ENCODE peak calls at places on chromosomes 11 and 22, in eight cellular contexts. N, P, J, C, U, I, A and O are unnamed samples.

GRCh38 chr11:86861810-86862209 is 61.5 kb downstream of the PRSS23 start:
- DNase-seq in N (no peak), P (no peak), J (no peak), C (no peak), U (no peak), I (no peak), A (no peak), O (peak)

GRCh38 chr11:127195791-127196190 is 195.2 kb upstream of the KIRREL3 start:
- DNase-seq in N (no peak), P (no peak), J (no peak), C (no peak), U (no peak), I (no peak), A (no peak), O (no peak)

GRCh38 chr11:92226331-92227232 is 2.0 kb downstream of the FAT3 start:
- DNase-seq in N (no peak), P (peak), J (peak), C (no peak), U (no peak), I (no peak), A (peak), O (no peak)

GRCh38 chr11:57241311-57241972 is 4.4 kb upstream of the APLNR start:
- DNase-seq in N (no peak), P (no peak), J (no peak), C (no peak), U (no peak), I (no peak), A (no peak), O (no peak)

GRCh38 chr11:20026629-20027545 is 133.4 kb downstream of the DBX1 start:
- DNase-seq in N (peak), P (no peak), J (no peak), C (no peak), U (no peak), I (no peak), A (no peak), O (peak)

GRCh38 chr11:60801194-60801593 is 16.1 kb downstream of the MS4A10 start:
- DNase-seq in N (no peak), P (no peak), J (no peak), C (no peak), U (no peak), I (no peak), A (no peak), O (no peak)

GRCh38 chr11:76288166-76288978 is 82.1 kb upstream of the WNT11 start:
- DNase-seq in N (no peak), P (no peak), J (no peak), C (no peak), U (peak), I (peak), A (no peak), O (no peak)

GRCh38 chr11:61904539-61905048 is 12.8 kb downstream of the RAB3IL1 start:
- DNase-seq in N (no peak), P (peak), J (no peak), C (no peak), U (no peak), I (peak), A (no peak), O (no peak)

GRCh38 chr11:3687399-3687798 is 16.2 kb upstream of the CHRNA10 start:
- DNase-seq in N (no peak), P (no peak), J (no peak), C (no peak), U (no peak), I (no peak), A (no peak), O (no peak)

GRCh38 chr11:62152245-62153086 is 28.7 kb downstream of the INCENP start:
- DNase-seq in N (no peak), P (no peak), J (no peak), C (no peak), U (no peak), I (no peak), A (no peak), O (no peak)

GRCh38 chr11:17778956-17779860 is 44.6 kb downstream of the KCNC1 start:
- DNase-seq in N (no peak), P (no peak), J (no peak), C (no peak), U (no peak), I (no peak), A (no peak), O (no peak)

GRCh38 chr11:17781626-17782025 is 47.0 kb downstream of the KCNC1 start:
- DNase-seq in N (no peak), P (no peak), J (no peak), C (no peak), U (no peak), I (no peak), A (no peak), O (no peak)

GRCh38 chr11:17779861-17780594 is 45.4 kb downstream of the KCNC1 start:
- DNase-seq in N (no peak), P (no peak), J (no peak), C (no peak), U (no peak), I (no peak), A (no peak), O (no peak)

GRCh38 chr11:17781221-17781620 is 46.6 kb downstream of the KCNC1 start:
- DNase-seq in N (no peak), P (no peak), J (no peak), C (no peak), U (no peak), I (no peak), A (no peak), O (no peak)

DNA sequence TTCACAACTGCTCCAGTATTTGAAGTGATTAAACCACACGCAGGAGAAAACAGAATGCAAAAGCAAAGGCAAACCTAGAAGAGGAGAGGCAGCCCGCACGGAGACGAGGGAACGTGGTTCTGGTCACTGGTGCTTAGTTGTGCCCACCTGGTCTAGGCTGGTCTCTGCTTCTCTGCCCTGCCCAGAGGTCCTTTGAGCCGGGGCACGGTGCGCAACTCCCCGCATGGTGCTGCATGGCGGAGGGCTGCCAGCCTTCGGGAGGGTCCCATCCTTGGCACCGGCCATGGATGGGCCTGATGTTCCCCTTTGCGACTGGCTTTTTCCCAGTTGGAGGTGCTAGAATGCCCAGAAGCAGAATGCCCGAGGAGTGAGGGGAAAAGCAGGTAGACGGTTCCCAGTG is 46.1 kb downstream of the KCNC1 start:
- DNase-seq in N (no peak), P (no peak), J (no peak), C (no peak), U (no peak), I (no peak), A (no peak), O (no peak)
- TF ChIP-seq CTCF in N (no peak), P (no peak), J (no peak), C (no peak), U (no peak), I (no peak), A (no peak), O (no peak)

GRCh38 chr22:18077639-18078328 is at the start of gene PEX26:
- DNase-seq in N (peak), P (peak), J (peak), C (peak), U (peak), I (peak), A (peak), O (peak)

GRCh38 chr22:18076060-18076497 is 1.7 kb upstream of the PEX26 start:
- DNase-seq in N (peak), P (peak), J (peak), C (peak), U (peak), I (peak), A (peak), O (peak)

GRCh38 chr22:18077087-18077638 is 627 bp upstream of the PEX26 start:
- DNase-seq in N (no peak), P (no peak), J (no peak), C (no peak), U (no peak), I (peak), A (no peak), O (no peak)

GRCh38 chr22:18079706-18080230 is 2.0 kb downstream of the PEX26 start:
- DNase-seq in N (no peak), P (no peak), J (no peak), C (no peak), U (no peak), I (no peak), A (no peak), O (no peak)

DNA sequence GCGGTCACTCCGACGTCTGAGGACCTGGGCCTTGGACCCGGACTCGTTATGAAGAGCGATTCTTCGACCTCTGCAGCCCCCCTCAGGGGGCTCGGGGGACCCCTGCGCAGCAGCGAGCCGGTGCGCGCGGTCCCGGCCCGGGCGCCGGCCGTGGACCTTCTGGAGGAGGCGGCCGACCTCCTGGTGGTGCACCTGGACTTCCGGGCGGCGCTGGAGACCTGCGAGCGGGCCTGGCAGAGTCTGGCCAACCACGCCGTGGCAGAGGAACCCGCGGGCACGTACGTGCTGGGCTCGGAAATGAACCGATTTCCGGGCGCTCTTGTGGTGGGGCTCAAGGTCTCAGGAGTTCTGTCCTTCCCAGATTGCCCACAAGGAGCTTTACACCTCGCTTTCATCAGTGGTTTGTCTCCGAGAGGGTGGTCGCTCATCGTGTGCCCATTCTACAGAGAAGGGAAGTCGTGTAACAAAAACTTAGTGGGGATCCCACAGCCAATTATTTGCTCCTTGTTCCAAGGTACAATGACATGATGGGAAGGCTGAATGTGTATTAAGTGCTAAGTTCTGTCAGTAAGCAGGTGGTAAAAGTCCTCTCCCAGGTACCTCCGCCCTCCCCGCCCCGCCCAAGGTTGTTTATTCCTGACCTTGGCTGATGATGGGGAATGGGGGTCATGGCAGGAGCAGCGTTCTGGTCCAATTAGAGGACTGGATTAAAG is 695 bp downstream of the PEX26 start:
- DNase-seq in N (peak), P (no peak), J (peak), C (no peak), U (peak), I (peak), A (peak), O (peak)
- TF ChIP-seq CTCF in N (no peak), P (peak), J (no peak), C (peak), U (no peak), I (peak), A (peak), O (no peak)

GRCh38 chr22:24133187-24133965 is 47.9 kb upstream of the SUSD2 start:
- DNase-seq in N (no peak), P (peak), J (peak), C (no peak), U (peak), I (no peak), A (no peak), O (no peak)
- TF ChIP-seq CTCF in N (no peak), P (peak), J (peak), C (peak), U (peak), I (peak), A (peak), O (no peak)

GRCh38 chr11:117315285-117316196 is 515 bp downstream of the BACE1 start:
- DNase-seq in N (no peak), P (peak), J (no peak), C (no peak), U (no peak), I (peak), A (no peak), O (no peak)

GRCh38 chr11:117313828-117314768 is 2.0 kb downstream of the BACE1 start:
- DNase-seq in N (no peak), P (no peak), J (no peak), C (no peak), U (no peak), I (no peak), A (no peak), O (no peak)

GRCh38 chr11:117314840-117315239 is 1.2 kb downstream of the BACE1 start:
- DNase-seq in N (no peak), P (no peak), J (no peak), C (no peak), U (peak), I (no peak), A (no peak), O (no peak)

GRCh38 chr11:117318738-117319137 is 2.7 kb upstream of the BACE1 start:
- DNase-seq in N (no peak), P (no peak), J (no peak), C (no peak), U (no peak), I (no peak), A (no peak), O (no peak)

GRCh38 chr11:117316197-117316961 is at the start of gene BACE1:
- DNase-seq in N (peak), P (peak), J (peak), C (peak), U (peak), I (peak), A (no peak), O (peak)
- TF ChIP-seq CTCF in N (peak), P (peak), J (peak), C (peak), U (no peak), I (peak), A (no peak), O (no peak)

GRCh38 chr22:39233736-39234120 is 11.1 kb downstream of the PDGFB start:
- DNase-seq in N (no peak), P (peak), J (no peak), C (no peak), U (no peak), I (no peak), A (no peak), O (no peak)

GRCh38 chr22:39234867-39235687 is 9.7 kb downstream of the PDGFB start:
- DNase-seq in N (peak), P (no peak), J (no peak), C (no peak), U (no peak), I (peak), A (no peak), O (peak)

GRCh38 chr22:39232246-39232645 is 12.5 kb downstream of the PDGFB start:
- DNase-seq in N (no peak), P (no peak), J (no peak), C (no peak), U (no peak), I (no peak), A (no peak), O (no peak)

GRCh38 chr22:39232806-39233735 is 11.7 kb downstream of the PDGFB start:
- DNase-seq in N (no peak), P (no peak), J (no peak), C (no peak), U (no peak), I (no peak), A (no peak), O (no peak)

DNA sequence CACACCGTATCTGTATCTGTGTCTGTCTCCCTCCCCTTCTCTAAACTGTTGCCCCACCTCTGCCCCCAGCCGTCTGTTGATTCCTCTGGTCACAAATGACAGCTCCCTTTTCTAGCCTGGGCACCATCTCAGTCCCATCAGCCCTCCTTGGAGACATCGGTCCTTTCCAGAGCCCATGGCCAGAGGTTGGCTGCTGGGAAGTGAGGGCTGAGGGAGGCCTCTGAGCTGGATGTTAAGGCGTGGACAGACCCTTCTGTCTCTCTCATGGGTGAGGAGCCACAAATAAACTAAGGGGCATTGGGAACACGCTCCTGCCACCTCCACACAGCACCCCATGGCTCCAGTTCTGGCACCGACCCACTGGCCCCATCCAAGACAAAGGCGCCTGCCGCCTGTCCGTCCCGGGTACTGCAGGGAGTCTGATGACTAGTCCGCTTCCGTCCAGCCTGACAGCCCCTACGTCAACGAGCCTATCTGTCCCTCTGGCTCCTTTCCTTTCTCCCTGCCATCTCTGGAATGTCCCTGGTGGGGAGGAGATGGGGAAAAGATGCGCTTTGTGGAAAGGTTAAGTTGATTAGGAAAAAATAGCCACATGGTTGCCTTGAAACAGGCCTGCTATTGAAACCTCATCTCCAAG is 10.5 kb downstream of the PDGFB start:
- DNase-seq in N (no peak), P (no peak), J (no peak), C (peak), U (no peak), I (peak), A (no peak), O (no peak)
- TF ChIP-seq CTCF in N (no peak), P (no peak), J (no peak), C (peak), U (no peak), I (peak), A (no peak), O (no peak)

GRCh38 chr11:16605971-16606783 is 132.3 kb upstream of the C11orf58 start:
- DNase-seq in N (peak), P (peak), J (peak), C (peak), U (peak), I (peak), A (peak), O (peak)
- TF ChIP-seq CTCF in N (peak), P (peak), J (peak), C (peak), U (peak), I (peak), A (peak), O (peak)

GRCh38 chr11:836274-836673 is 3.5 kb downstream of the CD151 start:
- DNase-seq in N (no peak), P (no peak), J (no peak), C (no peak), U (no peak), I (no peak), A (no peak), O (no peak)
- TF ChIP-seq CTCF in N (no peak), P (no peak), J (no peak), C (no peak), U (no peak), I (no peak), A (no peak), O (no peak)

DNA sequence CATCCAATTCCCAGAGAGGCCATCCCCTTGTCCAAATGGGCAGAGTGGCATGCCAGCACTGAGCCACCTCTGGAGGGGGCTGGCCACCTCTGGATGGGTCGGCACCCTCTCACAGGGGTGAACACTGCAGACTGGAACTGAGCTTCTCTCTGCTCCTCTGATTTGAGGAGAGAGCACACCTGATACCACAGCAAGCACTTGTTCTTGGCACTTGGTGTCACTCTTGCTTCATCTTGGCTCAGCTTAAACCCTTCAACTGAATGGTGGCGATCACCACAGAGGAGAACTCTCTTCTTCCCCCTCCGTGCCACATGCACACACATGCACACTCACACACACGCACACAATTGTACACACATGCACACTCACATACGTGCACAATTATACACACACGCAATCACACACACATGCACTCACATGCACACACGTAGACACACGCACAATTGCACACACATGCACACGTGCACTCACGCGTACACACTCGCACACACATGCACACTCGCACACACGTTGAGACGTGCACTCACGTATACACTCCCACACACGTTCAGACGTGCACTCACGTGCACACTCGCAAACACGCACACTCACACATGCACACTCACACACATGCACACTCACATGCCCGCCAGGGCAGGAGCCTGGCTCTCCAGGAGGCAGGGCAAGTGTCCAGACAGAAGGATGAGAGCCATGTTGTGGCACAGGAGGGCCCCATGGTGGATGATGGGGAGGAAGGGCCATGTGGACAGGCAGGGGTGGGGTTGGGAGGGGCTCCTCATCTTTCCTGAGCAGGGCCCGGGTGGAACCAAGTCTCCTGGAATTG is 23.4 kb downstream of the OVOL1 start:
- DNase-seq in N (no peak), P (no peak), J (no peak), C (no peak), U (peak), I (no peak), A (no peak), O (peak)
- TF ChIP-seq CTCF in N (no peak), P (no peak), J (no peak), C (no peak), U (peak), I (no peak), A (no peak), O (no peak)

GRCh38 chr11:7471071-7471470 is 14.2 kb upstream of the OLFML1 start:
- DNase-seq in N (no peak), P (no peak), J (no peak), C (no peak), U (no peak), I (no peak), A (no peak), O (no peak)

GRCh38 chr11:7469351-7469865 is 15.9 kb upstream of the OLFML1 start:
- DNase-seq in N (no peak), P (no peak), J (no peak), C (no peak), U (no peak), I (no peak), A (no peak), O (no peak)

DNA sequence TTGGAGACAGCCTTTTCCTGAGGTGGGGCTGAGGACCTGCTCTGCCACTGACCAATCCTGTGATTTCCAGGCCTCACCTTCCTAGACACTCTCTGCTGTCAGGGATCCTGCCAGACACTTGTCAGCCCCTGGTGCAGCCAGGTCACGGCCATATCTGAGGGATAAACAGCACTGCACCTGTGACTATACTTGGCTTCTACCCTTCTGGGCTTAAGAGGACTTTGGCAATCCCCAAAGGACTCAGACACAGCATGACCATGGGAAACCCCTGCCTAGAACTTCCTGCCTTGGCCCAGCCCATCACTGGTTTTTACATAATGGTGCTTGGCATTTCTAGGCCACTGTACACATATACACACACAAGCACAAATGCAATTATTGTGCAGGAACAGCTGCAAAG is 11.6 kb upstream of the OLFML1 start:
- DNase-seq in N (no peak), P (no peak), J (no peak), C (no peak), U (peak), I (no peak), A (peak), O (no peak)
- TF ChIP-seq CTCF in N (no peak), P (no peak), J (no peak), C (no peak), U (no peak), I (no peak), A (no peak), O (no peak)

DNA sequence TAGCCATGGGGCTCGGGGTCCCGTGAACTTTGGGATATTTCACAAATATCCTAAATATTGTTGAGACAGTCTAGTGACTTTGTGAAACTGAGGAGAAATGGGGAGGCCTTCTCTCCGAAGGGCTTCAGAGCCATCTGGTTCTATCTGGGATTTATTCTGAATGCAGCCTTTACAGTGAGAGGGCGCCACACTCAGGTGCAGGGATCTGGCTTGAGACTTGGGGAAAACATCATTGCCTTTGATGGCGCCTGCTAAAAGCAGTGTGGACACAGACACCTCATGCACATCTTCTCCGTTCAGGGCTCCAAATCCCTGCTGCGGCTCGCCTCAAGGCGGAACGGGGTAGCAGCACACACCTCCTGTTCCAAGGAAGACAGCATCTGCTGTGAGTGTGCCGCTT is 37.2 kb upstream of the OLFML1 start:
- DNase-seq in N (no peak), P (peak), J (no peak), C (no peak), U (no peak), I (no peak), A (no peak), O (no peak)
- TF ChIP-seq CTCF in N (no peak), P (no peak), J (no peak), C (no peak), U (no peak), I (no peak), A (no peak), O (no peak)